ENCODE peak calls at places on chromosomes 13 and 19, in seven cellular contexts. One of them, this sample, is unnamed.

GRCh38 chr19:48900477-48901452 is 653 bp downstream of the NUCB1 start:
- DNase-seq in lung: no peak
- DNase-seq in neuronal stem cell: no peak
- DNase-seq in aorta: no peak
- DNase-seq in activated CD4-positive, alpha-beta T cell treated with anti-CD3 and anti-CD28 coated beads, Interleukin-2, amount 50 U/mL, for 24 hours: no peak
- DNase-seq in stimulated activated CD4-positive, alpha-beta T cell treated with anti-CD3 and anti-CD28 coated beads, Interleukin-4, amount 100 ng/mL, for 1 hour: no peak
- DNase-seq in HS-5: no peak
- DNase-seq in this sample: no peak

GRCh38 chr19:55082023-55082851 is 6.6 kb downstream of the EPS8L1 start:
- DNase-seq in lung: no peak
- DNase-seq in neuronal stem cell: no peak
- DNase-seq in aorta: no peak
- DNase-seq in activated CD4-positive, alpha-beta T cell treated with anti-CD3 and anti-CD28 coated beads, Interleukin-2, amount 50 U/mL, for 24 hours: no peak
- DNase-seq in stimulated activated CD4-positive, alpha-beta T cell treated with anti-CD3 and anti-CD28 coated beads, Interleukin-4, amount 100 ng/mL, for 1 hour: peak
- DNase-seq in HS-5: no peak
- DNase-seq in this sample: no peak

GRCh38 chr19:52923782-52924593 is 760 bp upstream of the ZNF888 start:
- DNase-seq in lung: peak
- DNase-seq in neuronal stem cell: no peak
- DNase-seq in aorta: peak
- DNase-seq in activated CD4-positive, alpha-beta T cell treated with anti-CD3 and anti-CD28 coated beads, Interleukin-2, amount 50 U/mL, for 24 hours: no peak
- DNase-seq in stimulated activated CD4-positive, alpha-beta T cell treated with anti-CD3 and anti-CD28 coated beads, Interleukin-4, amount 100 ng/mL, for 1 hour: no peak
- DNase-seq in HS-5: no peak
- DNase-seq in this sample: no peak

GRCh38 chr13:40494932-40495619 is 171.4 kb downstream of the FOXO1 start:
- DNase-seq in lung: no peak
- DNase-seq in neuronal stem cell: no peak
- DNase-seq in aorta: no peak
- DNase-seq in activated CD4-positive, alpha-beta T cell treated with anti-CD3 and anti-CD28 coated beads, Interleukin-2, amount 50 U/mL, for 24 hours: no peak
- DNase-seq in stimulated activated CD4-positive, alpha-beta T cell treated with anti-CD3 and anti-CD28 coated beads, Interleukin-4, amount 100 ng/mL, for 1 hour: no peak
- DNase-seq in HS-5: no peak
- DNase-seq in this sample: no peak

GRCh38 chr19:49133621-49134454 is 14.5 kb downstream of the PPFIA3 start:
- DNase-seq in lung: peak
- DNase-seq in neuronal stem cell: no peak
- DNase-seq in aorta: peak
- DNase-seq in activated CD4-positive, alpha-beta T cell treated with anti-CD3 and anti-CD28 coated beads, Interleukin-2, amount 50 U/mL, for 24 hours: no peak
- DNase-seq in stimulated activated CD4-positive, alpha-beta T cell treated with anti-CD3 and anti-CD28 coated beads, Interleukin-4, amount 100 ng/mL, for 1 hour: peak
- DNase-seq in HS-5: no peak
- DNase-seq in this sample: no peak

GRCh38 chr19:44738161-44738535 is 10.4 kb upstream of the BCL3 start:
- DNase-seq in lung: no peak
- DNase-seq in neuronal stem cell: no peak
- DNase-seq in aorta: no peak
- DNase-seq in activated CD4-positive, alpha-beta T cell treated with anti-CD3 and anti-CD28 coated beads, Interleukin-2, amount 50 U/mL, for 24 hours: no peak
- DNase-seq in stimulated activated CD4-positive, alpha-beta T cell treated with anti-CD3 and anti-CD28 coated beads, Interleukin-4, amount 100 ng/mL, for 1 hour: no peak
- DNase-seq in HS-5: no peak
- DNase-seq in this sample: no peak

GRCh38 chr19:49362926-49363264 is 679 bp upstream of the TEAD2 start:
- DNase-seq in lung: peak
- DNase-seq in neuronal stem cell: peak
- DNase-seq in aorta: peak
- DNase-seq in activated CD4-positive, alpha-beta T cell treated with anti-CD3 and anti-CD28 coated beads, Interleukin-2, amount 50 U/mL, for 24 hours: no peak
- DNase-seq in stimulated activated CD4-positive, alpha-beta T cell treated with anti-CD3 and anti-CD28 coated beads, Interleukin-4, amount 100 ng/mL, for 1 hour: no peak
- DNase-seq in HS-5: no peak
- DNase-seq in this sample: no peak

GRCh38 chr19:7864719-7865074 is 9.5 kb downstream of the PRR36 start:
- DNase-seq in lung: no peak
- DNase-seq in neuronal stem cell: no peak
- DNase-seq in aorta: no peak
- DNase-seq in activated CD4-positive, alpha-beta T cell treated with anti-CD3 and anti-CD28 coated beads, Interleukin-2, amount 50 U/mL, for 24 hours: no peak
- DNase-seq in stimulated activated CD4-positive, alpha-beta T cell treated with anti-CD3 and anti-CD28 coated beads, Interleukin-4, amount 100 ng/mL, for 1 hour: no peak
- DNase-seq in HS-5: no peak
- DNase-seq in this sample: no peak

GRCh38 chr19:51364200-51365106 is 1.7 kb downstream of the ETFB start:
- DNase-seq in lung: no peak
- DNase-seq in neuronal stem cell: no peak
- DNase-seq in aorta: no peak
- DNase-seq in activated CD4-positive, alpha-beta T cell treated with anti-CD3 and anti-CD28 coated beads, Interleukin-2, amount 50 U/mL, for 24 hours: no peak
- DNase-seq in stimulated activated CD4-positive, alpha-beta T cell treated with anti-CD3 and anti-CD28 coated beads, Interleukin-4, amount 100 ng/mL, for 1 hour: no peak
- DNase-seq in HS-5: no peak
- DNase-seq in this sample: no peak

GRCh38 chr19:40513741-40514315 is 47.0 kb downstream of the SPTBN4 start:
- DNase-seq in lung: no peak
- DNase-seq in neuronal stem cell: no peak
- DNase-seq in aorta: no peak
- DNase-seq in activated CD4-positive, alpha-beta T cell treated with anti-CD3 and anti-CD28 coated beads, Interleukin-2, amount 50 U/mL, for 24 hours: no peak
- DNase-seq in stimulated activated CD4-positive, alpha-beta T cell treated with anti-CD3 and anti-CD28 coated beads, Interleukin-4, amount 100 ng/mL, for 1 hour: no peak
- DNase-seq in HS-5: no peak
- DNase-seq in this sample: no peak

GRCh38 chr13:50512602-50513527 is 330.6 kb downstream of the DLEU7 start:
- DNase-seq in lung: peak
- DNase-seq in neuronal stem cell: no peak
- DNase-seq in aorta: peak
- DNase-seq in activated CD4-positive, alpha-beta T cell treated with anti-CD3 and anti-CD28 coated beads, Interleukin-2, amount 50 U/mL, for 24 hours: no peak
- DNase-seq in stimulated activated CD4-positive, alpha-beta T cell treated with anti-CD3 and anti-CD28 coated beads, Interleukin-4, amount 100 ng/mL, for 1 hour: peak
- DNase-seq in HS-5: no peak
- DNase-seq in this sample: peak

GRCh38 chr19:1235625-1236538 is 1.9 kb downstream of the CBARP start:
- DNase-seq in lung: no peak
- DNase-seq in neuronal stem cell: no peak
- DNase-seq in aorta: no peak
- DNase-seq in activated CD4-positive, alpha-beta T cell treated with anti-CD3 and anti-CD28 coated beads, Interleukin-2, amount 50 U/mL, for 24 hours: no peak
- DNase-seq in stimulated activated CD4-positive, alpha-beta T cell treated with anti-CD3 and anti-CD28 coated beads, Interleukin-4, amount 100 ng/mL, for 1 hour: no peak
- DNase-seq in HS-5: no peak
- DNase-seq in this sample: no peak

GRCh38 chr19:7790416-7790815 is 27.4 kb downstream of the CLEC4M start:
- DNase-seq in lung: no peak
- DNase-seq in neuronal stem cell: no peak
- DNase-seq in aorta: no peak
- DNase-seq in activated CD4-positive, alpha-beta T cell treated with anti-CD3 and anti-CD28 coated beads, Interleukin-2, amount 50 U/mL, for 24 hours: no peak
- DNase-seq in stimulated activated CD4-positive, alpha-beta T cell treated with anti-CD3 and anti-CD28 coated beads, Interleukin-4, amount 100 ng/mL, for 1 hour: no peak
- DNase-seq in HS-5: no peak
- DNase-seq in this sample: no peak

GRCh38 chr13:49641810-49642291 is 13.5 kb downstream of the ARL11 start:
- DNase-seq in lung: peak
- DNase-seq in neuronal stem cell: no peak
- DNase-seq in aorta: no peak
- DNase-seq in activated CD4-positive, alpha-beta T cell treated with anti-CD3 and anti-CD28 coated beads, Interleukin-2, amount 50 U/mL, for 24 hours: no peak
- DNase-seq in stimulated activated CD4-positive, alpha-beta T cell treated with anti-CD3 and anti-CD28 coated beads, Interleukin-4, amount 100 ng/mL, for 1 hour: no peak
- DNase-seq in HS-5: peak
- DNase-seq in this sample: no peak

GRCh38 chr19:6076675-6077463 is 33.4 kb downstream of the RFX2 start:
- DNase-seq in lung: no peak
- DNase-seq in neuronal stem cell: no peak
- DNase-seq in aorta: no peak
- DNase-seq in activated CD4-positive, alpha-beta T cell treated with anti-CD3 and anti-CD28 coated beads, Interleukin-2, amount 50 U/mL, for 24 hours: no peak
- DNase-seq in stimulated activated CD4-positive, alpha-beta T cell treated with anti-CD3 and anti-CD28 coated beads, Interleukin-4, amount 100 ng/mL, for 1 hour: no peak
- DNase-seq in HS-5: peak
- DNase-seq in this sample: no peak

GRCh38 chr19:35357867-35358573 is at the start of gene FFAR3:
- DNase-seq in lung: no peak
- DNase-seq in neuronal stem cell: no peak
- DNase-seq in aorta: peak
- DNase-seq in activated CD4-positive, alpha-beta T cell treated with anti-CD3 and anti-CD28 coated beads, Interleukin-2, amount 50 U/mL, for 24 hours: no peak
- DNase-seq in stimulated activated CD4-positive, alpha-beta T cell treated with anti-CD3 and anti-CD28 coated beads, Interleukin-4, amount 100 ng/mL, for 1 hour: no peak
- DNase-seq in HS-5: no peak
- DNase-seq in this sample: no peak

GRCh38 chr13:48655291-48655690 is 1.6 kb downstream of the CYSLTR2 start:
- DNase-seq in lung: no peak
- DNase-seq in neuronal stem cell: no peak
- DNase-seq in aorta: no peak
- DNase-seq in activated CD4-positive, alpha-beta T cell treated with anti-CD3 and anti-CD28 coated beads, Interleukin-2, amount 50 U/mL, for 24 hours: no peak
- DNase-seq in stimulated activated CD4-positive, alpha-beta T cell treated with anti-CD3 and anti-CD28 coated beads, Interleukin-4, amount 100 ng/mL, for 1 hour: no peak
- DNase-seq in HS-5: no peak
- DNase-seq in this sample: no peak

GRCh38 chr19:40348961-40349507 is 539 bp downstream of the PLD3 start:
- DNase-seq in lung: no peak
- DNase-seq in neuronal stem cell: no peak
- DNase-seq in aorta: no peak
- DNase-seq in activated CD4-positive, alpha-beta T cell treated with anti-CD3 and anti-CD28 coated beads, Interleukin-2, amount 50 U/mL, for 24 hours: no peak
- DNase-seq in stimulated activated CD4-positive, alpha-beta T cell treated with anti-CD3 and anti-CD28 coated beads, Interleukin-4, amount 100 ng/mL, for 1 hour: no peak
- DNase-seq in HS-5: peak
- DNase-seq in this sample: no peak

GRCh38 chr13:40509876-40510275 is 156.6 kb downstream of the FOXO1 start:
- DNase-seq in lung: no peak
- DNase-seq in neuronal stem cell: no peak
- DNase-seq in aorta: no peak
- DNase-seq in activated CD4-positive, alpha-beta T cell treated with anti-CD3 and anti-CD28 coated beads, Interleukin-2, amount 50 U/mL, for 24 hours: no peak
- DNase-seq in stimulated activated CD4-positive, alpha-beta T cell treated with anti-CD3 and anti-CD28 coated beads, Interleukin-4, amount 100 ng/mL, for 1 hour: no peak
- DNase-seq in HS-5: no peak
- DNase-seq in this sample: no peak

GRCh38 chr13:74651121-74651520 is 516.9 kb upstream of the KLF12 start:
- DNase-seq in lung: no peak
- DNase-seq in neuronal stem cell: no peak
- DNase-seq in aorta: no peak
- DNase-seq in activated CD4-positive, alpha-beta T cell treated with anti-CD3 and anti-CD28 coated beads, Interleukin-2, amount 50 U/mL, for 24 hours: no peak
- DNase-seq in stimulated activated CD4-positive, alpha-beta T cell treated with anti-CD3 and anti-CD28 coated beads, Interleukin-4, amount 100 ng/mL, for 1 hour: no peak
- DNase-seq in HS-5: no peak
- DNase-seq in this sample: no peak

GRCh38 chr13:102291587-102292218 is 110.1 kb downstream of the FGF14 start:
- DNase-seq in lung: no peak
- DNase-seq in neuronal stem cell: no peak
- DNase-seq in aorta: no peak
- DNase-seq in activated CD4-positive, alpha-beta T cell treated with anti-CD3 and anti-CD28 coated beads, Interleukin-2, amount 50 U/mL, for 24 hours: no peak
- DNase-seq in stimulated activated CD4-positive, alpha-beta T cell treated with anti-CD3 and anti-CD28 coated beads, Interleukin-4, amount 100 ng/mL, for 1 hour: no peak
- DNase-seq in HS-5: no peak
- DNase-seq in this sample: no peak

GRCh38 chr19:17686027-17686511 is 2.1 kb downstream of the UNC13A start:
- DNase-seq in lung: no peak
- DNase-seq in neuronal stem cell: no peak
- DNase-seq in aorta: no peak
- DNase-seq in activated CD4-positive, alpha-beta T cell treated with anti-CD3 and anti-CD28 coated beads, Interleukin-2, amount 50 U/mL, for 24 hours: no peak
- DNase-seq in stimulated activated CD4-positive, alpha-beta T cell treated with anti-CD3 and anti-CD28 coated beads, Interleukin-4, amount 100 ng/mL, for 1 hour: no peak
- DNase-seq in HS-5: no peak
- DNase-seq in this sample: no peak

GRCh38 chr19:31066385-31066784 is 282.9 kb downstream of the TSHZ3 start:
- DNase-seq in lung: no peak
- DNase-seq in neuronal stem cell: no peak
- DNase-seq in aorta: no peak
- DNase-seq in activated CD4-positive, alpha-beta T cell treated with anti-CD3 and anti-CD28 coated beads, Interleukin-2, amount 50 U/mL, for 24 hours: no peak
- DNase-seq in stimulated activated CD4-positive, alpha-beta T cell treated with anti-CD3 and anti-CD28 coated beads, Interleukin-4, amount 100 ng/mL, for 1 hour: no peak
- DNase-seq in HS-5: peak
- DNase-seq in this sample: no peak

GRCh38 chr19:5262721-5263120 is 77.9 kb downstream of the PTPRS start:
- DNase-seq in lung: no peak
- DNase-seq in neuronal stem cell: no peak
- DNase-seq in aorta: no peak
- DNase-seq in activated CD4-positive, alpha-beta T cell treated with anti-CD3 and anti-CD28 coated beads, Interleukin-2, amount 50 U/mL, for 24 hours: no peak
- DNase-seq in stimulated activated CD4-positive, alpha-beta T cell treated with anti-CD3 and anti-CD28 coated beads, Interleukin-4, amount 100 ng/mL, for 1 hour: no peak
- DNase-seq in HS-5: no peak
- DNase-seq in this sample: no peak

GRCh38 chr19:53424968-53425597 is 6.7 kb upstream of the ZNF761 start:
- DNase-seq in lung: peak
- DNase-seq in neuronal stem cell: peak
- DNase-seq in aorta: peak
- DNase-seq in activated CD4-positive, alpha-beta T cell treated with anti-CD3 and anti-CD28 coated beads, Interleukin-2, amount 50 U/mL, for 24 hours: peak
- DNase-seq in stimulated activated CD4-positive, alpha-beta T cell treated with anti-CD3 and anti-CD28 coated beads, Interleukin-4, amount 100 ng/mL, for 1 hour: peak
- DNase-seq in HS-5: no peak
- DNase-seq in this sample: no peak

GRCh38 chr19:9914315-9915207 is 21.8 kb downstream of the OLFM2 start:
- DNase-seq in lung: peak
- DNase-seq in neuronal stem cell: peak
- DNase-seq in aorta: peak
- DNase-seq in activated CD4-positive, alpha-beta T cell treated with anti-CD3 and anti-CD28 coated beads, Interleukin-2, amount 50 U/mL, for 24 hours: peak
- DNase-seq in stimulated activated CD4-positive, alpha-beta T cell treated with anti-CD3 and anti-CD28 coated beads, Interleukin-4, amount 100 ng/mL, for 1 hour: peak
- DNase-seq in HS-5: peak
- DNase-seq in this sample: peak

GRCh38 chr13:96652506-96652905 is 341.8 kb downstream of the OXGR1 start:
- DNase-seq in lung: no peak
- DNase-seq in neuronal stem cell: no peak
- DNase-seq in aorta: no peak
- DNase-seq in activated CD4-positive, alpha-beta T cell treated with anti-CD3 and anti-CD28 coated beads, Interleukin-2, amount 50 U/mL, for 24 hours: no peak
- DNase-seq in stimulated activated CD4-positive, alpha-beta T cell treated with anti-CD3 and anti-CD28 coated beads, Interleukin-4, amount 100 ng/mL, for 1 hour: no peak
- DNase-seq in HS-5: no peak
- DNase-seq in this sample: no peak

GRCh38 chr13:63625869-63626268 is 2210.2 kb upstream of the PCDH20 start:
- DNase-seq in lung: no peak
- DNase-seq in neuronal stem cell: no peak
- DNase-seq in aorta: no peak
- DNase-seq in activated CD4-positive, alpha-beta T cell treated with anti-CD3 and anti-CD28 coated beads, Interleukin-2, amount 50 U/mL, for 24 hours: no peak
- DNase-seq in stimulated activated CD4-positive, alpha-beta T cell treated with anti-CD3 and anti-CD28 coated beads, Interleukin-4, amount 100 ng/mL, for 1 hour: no peak
- DNase-seq in HS-5: no peak
- DNase-seq in this sample: no peak

GRCh38 chr19:925087-925911 is 536 bp upstream of the ARID3A start:
- DNase-seq in lung: peak
- DNase-seq in neuronal stem cell: peak
- DNase-seq in aorta: peak
- DNase-seq in activated CD4-positive, alpha-beta T cell treated with anti-CD3 and anti-CD28 coated beads, Interleukin-2, amount 50 U/mL, for 24 hours: peak
- DNase-seq in stimulated activated CD4-positive, alpha-beta T cell treated with anti-CD3 and anti-CD28 coated beads, Interleukin-4, amount 100 ng/mL, for 1 hour: peak
- DNase-seq in HS-5: peak
- DNase-seq in this sample: peak

GRCh38 chr13:76852991-76853390 is 33.2 kb downstream of the KCTD12 start:
- DNase-seq in lung: no peak
- DNase-seq in neuronal stem cell: no peak
- DNase-seq in aorta: no peak
- DNase-seq in activated CD4-positive, alpha-beta T cell treated with anti-CD3 and anti-CD28 coated beads, Interleukin-2, amount 50 U/mL, for 24 hours: no peak
- DNase-seq in stimulated activated CD4-positive, alpha-beta T cell treated with anti-CD3 and anti-CD28 coated beads, Interleukin-4, amount 100 ng/mL, for 1 hour: no peak
- DNase-seq in HS-5: peak
- DNase-seq in this sample: no peak

This sample was measured in GM18507.